ENCODE peak calls at places on chromosomes 7 and 10, in five cellular contexts. One of them, this sample, is unnamed.
A peak's percentile ranks its signal among the peaks of the same experiment; 100 is the strongest.

GRCh38 chr10:74928742-74929191 is 102.4 kb downstream of the KAT6B start:
- DNase-seq in mesothelial cell of epicardium: no peak
- DNase-seq in cardiac muscle cell: peak; percentile 43
- DNase-seq in A673: no peak
- DNase-seq in GM13977: no peak
- DNase-seq in this sample: no peak

GRCh38 chr7:158487546-158488224 is 99.9 kb downstream of the PTPRN2 start:
- DNase-seq in mesothelial cell of epicardium: no peak
- DNase-seq in cardiac muscle cell: no peak
- DNase-seq in A673: no peak
- DNase-seq in GM13977: no peak
- DNase-seq in this sample: no peak

GRCh38 chr10:127368937-127369336 is 172.5 kb upstream of the INSYN2A start:
- DNase-seq in mesothelial cell of epicardium: no peak
- DNase-seq in cardiac muscle cell: no peak
- DNase-seq in A673: no peak
- DNase-seq in GM13977: no peak
- DNase-seq in this sample: no peak

GRCh38 chr7:76268376-76268775 is 34.1 kb upstream of the HSPB1 start:
- DNase-seq in mesothelial cell of epicardium: no peak
- DNase-seq in cardiac muscle cell: no peak
- DNase-seq in A673: no peak
- DNase-seq in GM13977: no peak
- DNase-seq in this sample: no peak

GRCh38 chr10:35690534-35690933 is 48.4 kb upstream of the FZD8 start:
- DNase-seq in mesothelial cell of epicardium: no peak
- DNase-seq in cardiac muscle cell: no peak
- DNase-seq in A673: peak; percentile 10
- DNase-seq in GM13977: no peak
- DNase-seq in this sample: no peak

GRCh38 chr7:52569151-52569550 is 466.3 kb upstream of the POM121L12 start:
- DNase-seq in mesothelial cell of epicardium: no peak
- DNase-seq in cardiac muscle cell: no peak
- DNase-seq in A673: no peak
- DNase-seq in GM13977: no peak
- DNase-seq in this sample: no peak

GRCh38 chr7:123229426-123229825 is 29.7 kb upstream of the SLC13A1 start:
- DNase-seq in mesothelial cell of epicardium: no peak
- DNase-seq in cardiac muscle cell: no peak
- DNase-seq in A673: no peak
- DNase-seq in GM13977: no peak
- DNase-seq in this sample: no peak

GRCh38 chr10:121332829-121333765 is 265.1 kb downstream of the FGFR2 start:
- DNase-seq in mesothelial cell of epicardium: no peak
- DNase-seq in cardiac muscle cell: no peak
- DNase-seq in A673: peak; percentile 4
- DNase-seq in GM13977: no peak
- DNase-seq in this sample: no peak

GRCh38 chr7:107503667-107504066 is 33.8 kb downstream of the GPR22 start:
- DNase-seq in mesothelial cell of epicardium: no peak
- DNase-seq in cardiac muscle cell: no peak
- DNase-seq in A673: no peak
- DNase-seq in GM13977: no peak
- DNase-seq in this sample: no peak

GRCh38 chr7:39592586-39592985 is 26.4 kb downstream of the YAE1 start:
- DNase-seq in mesothelial cell of epicardium: no peak
- DNase-seq in cardiac muscle cell: peak; percentile 65
- DNase-seq in A673: no peak
- DNase-seq in GM13977: no peak
- DNase-seq in this sample: no peak

GRCh38 chr7:2033586-2034135 is 199.1 kb downstream of the MAD1L1 start:
- DNase-seq in mesothelial cell of epicardium: peak; percentile 5
- DNase-seq in cardiac muscle cell: no peak
- DNase-seq in A673: no peak
- DNase-seq in GM13977: no peak
- DNase-seq in this sample: no peak

GRCh38 chr10:122637371-122637770 is 62.3 kb downstream of the C10orf120 start:
- DNase-seq in mesothelial cell of epicardium: no peak
- DNase-seq in cardiac muscle cell: peak; percentile 5
- DNase-seq in A673: no peak
- DNase-seq in GM13977: no peak
- DNase-seq in this sample: no peak

GRCh38 chr10:1685671-1686450 is 51.5 kb downstream of the ADARB2 start:
- DNase-seq in mesothelial cell of epicardium: no peak
- DNase-seq in cardiac muscle cell: no peak
- DNase-seq in A673: no peak
- DNase-seq in GM13977: no peak
- DNase-seq in this sample: no peak

GRCh38 chr7:1458676-1459511 is at the start of gene MICALL2:
- DNase-seq in mesothelial cell of epicardium: no peak
- DNase-seq in cardiac muscle cell: peak; percentile 86
- DNase-seq in A673: peak; percentile 55
- DNase-seq in GM13977: peak; percentile 64
- DNase-seq in this sample: peak; percentile 38

GRCh38 chr10:44352316-44353127 is 32.4 kb downstream of the CXCL12 start:
- DNase-seq in mesothelial cell of epicardium: no peak
- DNase-seq in cardiac muscle cell: peak; percentile 87
- DNase-seq in A673: no peak
- DNase-seq in GM13977: no peak
- DNase-seq in this sample: no peak

GRCh38 chr7:28988091-28988490 is 30.0 kb upstream of the TRIL start:
- DNase-seq in mesothelial cell of epicardium: no peak
- DNase-seq in cardiac muscle cell: no peak
- DNase-seq in A673: no peak
- DNase-seq in GM13977: no peak
- DNase-seq in this sample: no peak

GRCh38 chr10:29805134-29805691 is 170.4 kb upstream of the SVIL start:
- DNase-seq in mesothelial cell of epicardium: no peak
- DNase-seq in cardiac muscle cell: no peak
- DNase-seq in A673: no peak
- DNase-seq in GM13977: no peak
- DNase-seq in this sample: no peak

GRCh38 chr10:108862691-108863350 is 1060.5 kb downstream of the XPNPEP1 start:
- DNase-seq in mesothelial cell of epicardium: no peak
- DNase-seq in cardiac muscle cell: no peak
- DNase-seq in A673: no peak
- DNase-seq in GM13977: no peak
- DNase-seq in this sample: no peak
- TF ChIP-seq CTCF in mesothelial cell of epicardium: no peak
- TF ChIP-seq CTCF in cardiac muscle cell: no peak
- TF ChIP-seq CTCF in A673: no peak
- TF ChIP-seq CTCF in GM13977: no peak
- TF ChIP-seq CTCF in this sample: no peak

DNA sequence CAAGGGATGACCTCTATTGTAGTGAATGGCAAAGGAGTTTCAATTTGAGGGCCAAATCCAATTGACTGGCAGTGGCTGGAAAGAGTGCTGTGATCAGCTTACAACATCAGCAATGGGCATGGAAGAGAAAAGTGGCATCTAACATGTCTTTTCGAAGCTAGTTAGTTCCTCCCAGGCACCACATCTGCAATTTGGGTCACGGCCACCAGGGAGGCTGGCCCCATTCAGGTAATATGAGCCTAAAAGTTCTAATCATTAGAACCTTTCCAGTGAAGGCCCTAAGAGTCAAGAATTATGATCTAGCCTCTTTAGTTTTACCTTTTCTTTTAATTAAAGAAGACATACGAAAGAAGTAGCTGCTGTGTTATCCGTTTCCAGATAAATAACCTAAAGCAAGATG is 17.3 kb downstream of the CRTAC1 start:
- DNase-seq in mesothelial cell of epicardium: no peak
- DNase-seq in cardiac muscle cell: no peak
- DNase-seq in A673: no peak
- DNase-seq in GM13977: no peak
- DNase-seq in this sample: no peak
- TF ChIP-seq CTCF in mesothelial cell of epicardium: peak; percentile 20
- TF ChIP-seq CTCF in cardiac muscle cell: no peak
- TF ChIP-seq CTCF in A673: peak; percentile 16
- TF ChIP-seq CTCF in GM13977: no peak
- TF ChIP-seq CTCF in this sample: no peak

GRCh38 chr10:58712136-58712535 is 199.5 kb downstream of the BICC1 start:
- DNase-seq in mesothelial cell of epicardium: no peak
- DNase-seq in cardiac muscle cell: peak; percentile 21
- DNase-seq in A673: no peak
- DNase-seq in GM13977: no peak
- DNase-seq in this sample: no peak

GRCh38 chr10:58714436-58714835 is 201.8 kb downstream of the BICC1 start:
- DNase-seq in mesothelial cell of epicardium: no peak
- DNase-seq in cardiac muscle cell: no peak
- DNase-seq in A673: no peak
- DNase-seq in GM13977: no peak
- DNase-seq in this sample: no peak

GRCh38 chr10:58718596-58718995 is 205.9 kb downstream of the BICC1 start:
- DNase-seq in mesothelial cell of epicardium: no peak
- DNase-seq in cardiac muscle cell: no peak
- DNase-seq in A673: no peak
- DNase-seq in GM13977: no peak
- DNase-seq in this sample: no peak

GRCh38 chr10:58715056-58715455 is 202.4 kb downstream of the BICC1 start:
- DNase-seq in mesothelial cell of epicardium: no peak
- DNase-seq in cardiac muscle cell: peak; percentile 65
- DNase-seq in A673: no peak
- DNase-seq in GM13977: no peak
- DNase-seq in this sample: no peak

GRCh38 chr10:58712982-58713381 is 200.3 kb downstream of the BICC1 start:
- DNase-seq in mesothelial cell of epicardium: no peak
- DNase-seq in cardiac muscle cell: peak; percentile 29
- DNase-seq in A673: no peak
- DNase-seq in GM13977: no peak
- DNase-seq in this sample: no peak
- TF ChIP-seq CTCF in mesothelial cell of epicardium: peak; percentile 30
- TF ChIP-seq CTCF in cardiac muscle cell: peak; percentile 33
- TF ChIP-seq CTCF in A673: no peak
- TF ChIP-seq CTCF in GM13977: no peak
- TF ChIP-seq CTCF in this sample: no peak

GRCh38 chr7:127938588-127938987 is 92.6 kb downstream of the LRRC4 start:
- DNase-seq in mesothelial cell of epicardium: no peak
- DNase-seq in cardiac muscle cell: peak; percentile 65
- DNase-seq in A673: peak; percentile 40
- DNase-seq in GM13977: no peak
- DNase-seq in this sample: no peak
- TF ChIP-seq CTCF in mesothelial cell of epicardium: no peak
- TF ChIP-seq CTCF in cardiac muscle cell: no peak
- TF ChIP-seq CTCF in A673: no peak
- TF ChIP-seq CTCF in GM13977: no peak
- TF ChIP-seq CTCF in this sample: no peak

GRCh38 chr10:97292097-97292861 is at the start of gene ARHGAP19:
- DNase-seq in mesothelial cell of epicardium: peak; percentile 86
- DNase-seq in cardiac muscle cell: peak; percentile 99
- DNase-seq in A673: peak; percentile 99
- DNase-seq in GM13977: peak; percentile 95
- DNase-seq in this sample: peak; percentile 86
- TF ChIP-seq CTCF in mesothelial cell of epicardium: no peak
- TF ChIP-seq CTCF in cardiac muscle cell: no peak
- TF ChIP-seq CTCF in A673: no peak
- TF ChIP-seq CTCF in GM13977: peak; percentile 6
- TF ChIP-seq CTCF in this sample: no peak

GRCh38 chr10:17563452-17563851 is 53.7 kb downstream of the HACD1 start:
- DNase-seq in mesothelial cell of epicardium: no peak
- DNase-seq in cardiac muscle cell: no peak
- DNase-seq in A673: peak; percentile 7
- DNase-seq in GM13977: no peak
- DNase-seq in this sample: no peak
- TF ChIP-seq CTCF in mesothelial cell of epicardium: no peak
- TF ChIP-seq CTCF in cardiac muscle cell: no peak
- TF ChIP-seq CTCF in A673: no peak
- TF ChIP-seq CTCF in GM13977: no peak
- TF ChIP-seq CTCF in this sample: no peak

GRCh38 chr10:24989867-24990266 is 26.1 kb downstream of the ENKUR start:
- DNase-seq in mesothelial cell of epicardium: no peak
- DNase-seq in cardiac muscle cell: no peak
- DNase-seq in A673: no peak
- DNase-seq in GM13977: no peak
- DNase-seq in this sample: no peak
- TF ChIP-seq CTCF in mesothelial cell of epicardium: no peak
- TF ChIP-seq CTCF in cardiac muscle cell: peak; percentile 20
- TF ChIP-seq CTCF in A673: no peak
- TF ChIP-seq CTCF in GM13977: no peak
- TF ChIP-seq CTCF in this sample: no peak

GRCh38 chr10:60008816-60009215 is 102.5 kb upstream of the CCDC6 start:
- DNase-seq in mesothelial cell of epicardium: no peak
- DNase-seq in cardiac muscle cell: no peak
- DNase-seq in A673: no peak
- DNase-seq in GM13977: no peak
- DNase-seq in this sample: no peak
- TF ChIP-seq CTCF in mesothelial cell of epicardium: no peak
- TF ChIP-seq CTCF in cardiac muscle cell: no peak
- TF ChIP-seq CTCF in A673: no peak
- TF ChIP-seq CTCF in GM13977: no peak
- TF ChIP-seq CTCF in this sample: no peak

GRCh38 chr7:44220732-44221131 is 20.0 kb downstream of the YKT6 start:
- DNase-seq in mesothelial cell of epicardium: no peak
- DNase-seq in cardiac muscle cell: no peak
- DNase-seq in A673: no peak
- DNase-seq in GM13977: no peak
- DNase-seq in this sample: no peak

GRCh38 chr7:44222776-44223261 is 22.0 kb downstream of the YKT6 start:
- DNase-seq in mesothelial cell of epicardium: no peak
- DNase-seq in cardiac muscle cell: no peak
- DNase-seq in A673: no peak
- DNase-seq in GM13977: no peak
- DNase-seq in this sample: no peak

GRCh38 chr7:44222074-44222473 is 21.3 kb downstream of the YKT6 start:
- DNase-seq in mesothelial cell of epicardium: no peak
- DNase-seq in cardiac muscle cell: no peak
- DNase-seq in A673: no peak
- DNase-seq in GM13977: no peak
- DNase-seq in this sample: no peak

GRCh38 chr7:44220046-44220720 is 19.4 kb downstream of the YKT6 start:
- DNase-seq in mesothelial cell of epicardium: peak; percentile 12
- DNase-seq in cardiac muscle cell: no peak
- DNase-seq in A673: no peak
- DNase-seq in GM13977: no peak
- DNase-seq in this sample: no peak

DNA sequence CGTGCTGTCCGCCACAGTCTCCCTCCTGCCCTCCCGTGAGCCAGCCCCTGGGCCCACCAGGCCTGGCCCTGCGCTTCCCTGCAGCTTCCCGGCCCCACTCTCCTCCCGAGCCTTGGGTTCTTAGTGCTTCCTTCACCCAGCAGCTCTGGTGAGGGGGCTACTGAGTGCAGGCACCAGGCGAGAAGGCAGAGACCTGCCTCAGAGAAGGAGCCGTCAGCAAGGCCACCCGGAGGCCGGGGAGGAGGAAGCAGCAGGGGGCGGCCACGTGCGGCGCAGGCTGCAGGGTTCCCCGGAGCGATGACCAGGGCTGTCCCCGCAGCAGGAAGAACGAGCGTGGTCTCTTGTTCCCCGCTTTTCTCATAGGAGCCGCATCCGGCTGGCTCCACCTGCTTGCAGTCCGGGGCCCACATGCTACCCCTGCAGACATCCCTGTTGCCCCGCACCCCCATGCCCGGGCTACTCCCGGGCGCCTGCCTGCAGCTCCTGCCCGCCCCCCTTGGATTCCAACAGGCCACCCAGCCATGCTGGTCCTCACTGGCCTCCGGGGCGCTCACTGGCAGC is 20.5 kb downstream of the YKT6 start:
- DNase-seq in mesothelial cell of epicardium: no peak
- DNase-seq in cardiac muscle cell: peak; percentile 17
- DNase-seq in A673: no peak
- DNase-seq in GM13977: no peak
- DNase-seq in this sample: no peak
- TF ChIP-seq CTCF in mesothelial cell of epicardium: no peak
- TF ChIP-seq CTCF in cardiac muscle cell: no peak
- TF ChIP-seq CTCF in A673: no peak
- TF ChIP-seq CTCF in GM13977: no peak
- TF ChIP-seq CTCF in this sample: no peak